ENCODE peak calls at places on chromosomes 1 and 21, in seven cellular contexts. P, W, G, B, Z, M and J are unnamed samples.

GRCh38 chr1:218364028-218364710 is 19.0 kb downstream of the TGFB2 start:
- DNase-seq in P (no peak), W (no peak), G (no peak), B (no peak), Z (no peak), M (no peak), J (no peak)

GRCh38 chr21:42535602-42536171 is 22.0 kb downstream of the SLC37A1 start:
- DNase-seq in P (no peak), W (peak), G (peak), B (no peak), Z (peak), M (no peak), J (no peak)

GRCh38 chr1:156014829-156015228 is 5.9 kb downstream of the SSR2 start:
- DNase-seq in P (no peak), W (no peak), G (no peak), B (no peak), Z (no peak), M (no peak), J (no peak)

GRCh38 chr1:243850013-243850367 is at the start of gene AKT3:
- DNase-seq in P (peak), W (no peak), G (peak), B (no peak), Z (no peak), M (no peak), J (peak)

GRCh38 chr1:55402676-55403464 is 187.7 kb upstream of the USP24 start:
- DNase-seq in P (no peak), W (no peak), G (no peak), B (no peak), Z (no peak), M (no peak), J (no peak)

GRCh38 chr1:77759090-77760028 is at the start of gene USP33:
- DNase-seq in P (peak), W (peak), G (peak), B (peak), Z (peak), M (peak), J (peak)

GRCh38 chr1:197933647-197934046 is 16.5 kb downstream of the LHX9 start:
- DNase-seq in P (no peak), W (no peak), G (no peak), B (no peak), Z (no peak), M (no peak), J (no peak)

GRCh38 chr1:223748773-223749733 is 36.7 kb downstream of the CAPN2 start:
- DNase-seq in P (no peak), W (peak), G (peak), B (peak), Z (peak), M (peak), J (peak)

GRCh38 chr21:10639123-10639522 is 117.7 kb downstream of the TPTE start:
- DNase-seq in P (no peak), W (no peak), G (no peak), B (no peak), Z (no peak), M (no peak), J (no peak)

GRCh38 chr1:87167855-87168630 is 160.6 kb upstream of the LMO4 start:
- DNase-seq in P (no peak), W (no peak), G (no peak), B (no peak), Z (no peak), M (no peak), J (no peak)

GRCh38 chr1:154087574-154087973 is 67.3 kb downstream of the NUP210L start:
- DNase-seq in P (no peak), W (no peak), G (no peak), B (no peak), Z (no peak), M (no peak), J (no peak)

GRCh38 chr21:39670741-39671140 is 58.0 kb downstream of the B3GALT5 start:
- DNase-seq in P (no peak), W (no peak), G (no peak), B (no peak), Z (no peak), M (no peak), J (no peak)

GRCh38 chr1:8189931-8190483 is 127.9 kb upstream of the SLC45A1 start:
- DNase-seq in P (no peak), W (no peak), G (no peak), B (no peak), Z (no peak), M (no peak), J (no peak)

GRCh38 chr21:37380349-37381323 is 14.1 kb downstream of the DYRK1A start:
- DNase-seq in P (no peak), W (no peak), G (no peak), B (peak), Z (peak), M (no peak), J (no peak)

GRCh38 chr1:38915352-38915948 is 26.2 kb downstream of the RHBDL2 start:
- DNase-seq in P (no peak), W (no peak), G (no peak), B (no peak), Z (no peak), M (no peak), J (no peak)

GRCh38 chr1:67978988-67979516 is 71.4 kb downstream of the DIRAS3 start:
- DNase-seq in P (no peak), W (no peak), G (no peak), B (no peak), Z (no peak), M (no peak), J (no peak)

GRCh38 chr1:107740574-107740973 is 224.4 kb downstream of the VAV3 start:
- DNase-seq in P (no peak), W (no peak), G (no peak), B (no peak), Z (no peak), M (no peak), J (no peak)

GRCh38 chr1:55051621-55052020 is 12.3 kb downstream of the PCSK9 start:
- DNase-seq in P (no peak), W (no peak), G (peak), B (no peak), Z (no peak), M (no peak), J (no peak)

GRCh38 chr1:90718411-90719320 is 1.6 kb upstream of the BARHL2 start:
- DNase-seq in P (no peak), W (no peak), G (no peak), B (no peak), Z (no peak), M (peak), J (peak)

GRCh38 chr1:68340951-68341350 is 108.6 kb upstream of the WLS start:
- DNase-seq in P (no peak), W (no peak), G (no peak), B (no peak), Z (no peak), M (no peak), J (no peak)

GRCh38 chr1:113178522-113178921 is 105.5 kb downstream of the LRIG2 start:
- DNase-seq in P (no peak), W (no peak), G (no peak), B (no peak), Z (no peak), M (no peak), J (no peak)

GRCh38 chr1:7293702-7294630 is 477.1 kb upstream of the VAMP3 start:
- DNase-seq in P (no peak), W (no peak), G (no peak), B (no peak), Z (no peak), M (peak), J (no peak)

GRCh38 chr1:94772230-94772641 is 47.9 kb upstream of the SLC44A3 start:
- DNase-seq in P (no peak), W (no peak), G (peak), B (no peak), Z (peak), M (no peak), J (no peak)

GRCh38 chr1:219699870-219700269 is 87.0 kb upstream of the ZC3H11B start:
- DNase-seq in P (no peak), W (no peak), G (no peak), B (peak), Z (no peak), M (no peak), J (no peak)

GRCh38 chr1:172642970-172643369 is 15.9 kb upstream of the FASLG start:
- DNase-seq in P (no peak), W (no peak), G (no peak), B (no peak), Z (no peak), M (peak), J (no peak)

GRCh38 chr1:181318022-181318857 is 165.1 kb upstream of the CACNA1E start:
- DNase-seq in P (no peak), W (no peak), G (no peak), B (no peak), Z (no peak), M (no peak), J (no peak)

DNA sequence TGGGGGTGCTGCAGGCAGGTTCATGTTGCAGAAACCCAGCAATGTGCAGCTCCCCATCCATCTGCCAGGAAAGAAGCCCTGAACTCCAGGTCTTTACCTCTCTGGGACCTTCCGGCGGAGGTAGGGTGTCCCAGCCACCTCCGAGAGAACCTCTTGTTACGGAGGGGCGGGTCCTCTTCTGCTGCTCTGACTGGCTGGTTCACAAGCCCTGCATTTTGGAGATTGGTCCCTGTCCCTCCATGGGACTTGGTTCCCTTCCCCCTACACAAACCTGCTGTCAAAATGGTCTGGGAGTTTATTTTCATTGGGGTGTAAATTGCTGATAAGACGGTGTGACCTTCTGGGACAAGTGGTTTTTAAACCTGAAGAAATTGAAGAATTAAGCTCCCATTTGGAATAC is 8.0 kb upstream of the CELSR2 start:
- DNase-seq in P (no peak), W (no peak), G (peak), B (no peak), Z (no peak), M (no peak), J (no peak)
- H3K27ac ChIP-seq in P (no peak), W (no peak), G (no peak), B (no peak), Z (no peak), M (no peak), J (no peak)

DNA sequence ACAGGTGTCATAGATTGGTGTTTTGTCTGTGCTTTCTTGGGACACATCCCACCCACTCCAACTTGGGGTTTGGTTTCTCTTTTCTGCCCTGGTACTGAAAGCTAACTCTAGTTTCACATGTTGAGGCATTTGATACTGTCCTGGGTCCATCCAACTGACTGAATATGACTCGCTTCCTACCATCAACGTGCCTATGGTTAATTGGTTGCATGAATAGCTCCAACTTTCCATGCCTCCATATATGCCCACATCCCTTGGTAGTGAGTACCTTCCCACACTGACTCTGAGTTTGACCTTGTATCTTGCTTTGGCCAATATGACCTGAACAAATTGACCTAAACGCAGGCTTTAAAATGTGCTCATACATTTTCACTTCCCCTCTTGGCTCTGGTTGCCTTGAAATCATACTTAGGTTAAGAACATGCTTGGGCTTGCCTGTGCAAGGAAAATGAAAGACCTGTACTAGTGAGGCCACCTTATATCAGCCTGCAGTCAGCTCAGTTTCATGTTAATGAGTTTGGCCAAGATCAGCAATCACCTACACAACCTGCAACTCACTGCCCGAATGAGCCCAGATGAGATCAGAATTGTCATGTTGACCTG is 81.0 kb upstream of the KCNK2 start:
- DNase-seq in P (no peak), W (no peak), G (no peak), B (no peak), Z (no peak), M (no peak), J (no peak)
- H3K27ac ChIP-seq in P (no peak), W (no peak), G (no peak), B (no peak), Z (no peak), M (no peak), J (peak)

GRCh38 chr1:114986286-114986685 is 43.3 kb upstream of the TSHB start:
- DNase-seq in P (no peak), W (no peak), G (no peak), B (no peak), Z (no peak), M (no peak), J (no peak)
- H3K27ac ChIP-seq in P (no peak), W (no peak), G (no peak), B (no peak), Z (no peak), M (no peak), J (no peak)

DNA sequence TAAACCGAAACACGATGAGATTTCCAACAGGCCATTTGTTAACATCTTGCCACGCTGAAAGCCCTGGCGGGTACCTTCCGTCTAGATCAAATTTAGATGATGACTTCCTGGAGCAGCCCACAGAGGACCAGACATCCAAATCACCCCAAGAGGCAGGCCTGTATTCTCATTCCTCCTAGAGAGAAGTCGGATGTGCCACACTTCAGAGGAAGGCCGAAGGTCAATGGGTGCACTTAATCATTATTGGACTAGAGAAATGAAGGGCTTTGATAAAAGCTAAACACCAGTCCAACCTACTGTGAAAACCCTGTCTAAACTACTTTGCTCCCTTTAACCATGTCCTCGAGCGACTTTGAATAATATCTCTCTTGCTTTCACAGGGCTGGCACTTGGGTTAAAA is 76.6 kb downstream of the BCAR3 start:
- DNase-seq in P (no peak), W (no peak), G (no peak), B (no peak), Z (no peak), M (no peak), J (no peak)
- H3K27ac ChIP-seq in P (no peak), W (no peak), G (no peak), B (no peak), Z (no peak), M (no peak), J (peak)

GRCh38 chr1:235341334-235341733 is 13.0 kb downstream of the GGPS1 start:
- DNase-seq in P (no peak), W (no peak), G (no peak), B (no peak), Z (no peak), M (no peak), J (no peak)

GRCh38 chr1:235342039-235342438 is 13.7 kb downstream of the GGPS1 start:
- DNase-seq in P (no peak), W (no peak), G (no peak), B (no peak), Z (no peak), M (peak), J (no peak)

GRCh38 chr1:235342471-235342870 is 14.1 kb downstream of the GGPS1 start:
- DNase-seq in P (no peak), W (no peak), G (no peak), B (no peak), Z (no peak), M (no peak), J (no peak)

DNA sequence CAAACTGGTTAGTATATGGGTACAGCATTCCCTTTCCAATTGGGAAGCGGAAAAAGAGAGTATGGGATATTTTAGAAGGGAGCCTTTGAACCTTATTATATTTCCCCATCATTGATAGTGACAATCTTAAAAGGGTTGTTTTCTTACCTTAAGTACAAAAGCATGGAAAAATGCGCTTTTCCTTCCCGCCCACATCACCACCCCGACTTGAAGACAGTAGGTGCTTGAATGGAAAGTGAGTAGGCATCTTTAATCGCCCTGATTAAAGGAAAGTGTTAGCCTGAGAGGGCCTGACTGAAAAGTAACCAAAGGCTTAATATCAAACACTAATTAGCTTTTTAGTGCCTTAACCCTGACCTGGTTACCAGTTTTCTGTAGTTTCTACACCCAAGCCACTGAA is 15.4 kb downstream of the GGPS1 start:
- DNase-seq in P (no peak), W (no peak), G (no peak), B (no peak), Z (no peak), M (no peak), J (no peak)
- H3K27ac ChIP-seq in P (no peak), W (no peak), G (no peak), B (no peak), Z (no peak), M (no peak), J (no peak)

DNA sequence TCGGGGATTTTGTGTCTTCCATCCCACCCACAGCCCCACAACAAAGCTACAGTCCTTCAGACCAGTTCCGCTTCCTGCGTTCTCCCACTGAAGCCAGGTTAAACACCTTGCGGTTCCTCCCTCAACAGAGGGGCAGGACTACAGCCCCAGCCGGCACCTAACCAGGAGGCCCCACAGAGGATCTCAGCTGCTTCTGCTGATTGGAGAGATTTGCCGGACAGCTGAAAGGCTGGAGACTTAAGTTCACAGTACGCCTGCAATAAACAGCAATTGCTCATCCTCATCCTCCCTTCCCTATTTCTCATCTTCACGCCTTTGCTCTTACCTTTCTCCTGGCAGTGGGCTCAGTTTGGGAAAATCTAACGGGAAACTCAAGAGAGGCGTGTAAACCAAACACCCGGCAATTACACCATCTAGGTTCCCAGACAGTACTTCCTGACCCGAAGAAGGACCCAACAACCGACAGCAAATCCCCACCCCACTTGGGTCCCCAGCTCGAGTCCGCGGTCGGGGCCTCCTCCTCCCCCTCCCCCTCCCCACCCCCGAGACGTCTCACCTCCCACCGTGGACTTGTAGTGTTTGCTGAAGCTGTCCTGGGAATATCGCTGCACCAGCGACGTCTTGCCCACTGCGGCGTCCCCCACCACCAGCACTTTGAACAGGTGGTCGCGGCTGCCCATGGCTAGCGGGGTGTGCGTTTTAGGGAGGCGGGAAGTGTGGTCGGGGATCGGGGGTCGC is 836 bp downstream of the RAB29 start:
- DNase-seq in P (no peak), W (peak), G (no peak), B (no peak), Z (peak), M (no peak), J (peak)
- H3K27ac ChIP-seq in P (peak), W (peak), G (peak), B (peak), Z (peak), M (no peak), J (no peak)